ENCODE peak calls at places on chromosomes 11 and 22, in four cellular contexts. A is GM12878, B is GM12891, C is K562. I is an unnamed sample.

GRCh38 chr22:32660292-32660691 is 141.2 kb upstream of the TIMP3 start:
- DNase-seq in A (no peak), B (peak; percentile 63), C (peak; percentile 69), I (peak; percentile 83)

GRCh38 chr11:106533046-106533445 is 455.6 kb downstream of the AASDHPPT start:
- DNase-seq in A (no peak), B (no peak), C (no peak), I (no peak)

GRCh38 chr11:46332093-46332567 is 15.1 kb upstream of the DGKZ start:
- DNase-seq in A (no peak), B (no peak), C (no peak), I (no peak)

GRCh38 chr11:76843916-76844315 is 16.8 kb upstream of the ACER3 start:
- DNase-seq in A (no peak), B (no peak), C (peak; percentile 22), I (no peak)

GRCh38 chr11:1746516-1746931 is 3.9 kb downstream of the IFITM10 start:
- DNase-seq in A (no peak), B (no peak), C (no peak), I (peak; percentile 50)

GRCh38 chr22:22848364-22848866 is 39.2 kb upstream of the IGLL5 start:
- DNase-seq in A (no peak), B (no peak), C (peak; percentile 100), I (peak; percentile 31)

GRCh38 chr11:28836285-28837081 is 728.3 kb downstream of the METTL15 start:
- DNase-seq in A (no peak), B (no peak), C (no peak), I (no peak)

GRCh38 chr22:19291218-19291579 is 320 bp downstream of the CLTCL1 start:
- DNase-seq in A (no peak), B (peak; percentile 21), C (peak; percentile 89), I (no peak)

GRCh38 chr22:36220457-36220921 is 18.8 kb downstream of the APOL2 start:
- DNase-seq in A (no peak), B (no peak), C (no peak), I (no peak)

GRCh38 chr11:61129608-61130523 is 27.6 kb downstream of the CD5 start:
- DNase-seq in A (peak; percentile 44), B (peak; percentile 100), C (peak; percentile 94), I (peak; percentile 79)

GRCh38 chr11:129061466-129062194 is 119.0 kb upstream of the TP53AIP1 start:
- DNase-seq in A (no peak), B (no peak), C (no peak), I (no peak)

GRCh38 chr11:126355926-126356897 is 726 bp downstream of the ST3GAL4 start:
- DNase-seq in A (no peak), B (peak; percentile 44), C (no peak), I (peak; percentile 61)

GRCh38 chr11:60214386-60214785 is 28.6 kb downstream of the MS4A4E start:
- DNase-seq in A (no peak), B (no peak), C (no peak), I (no peak)

GRCh38 chr11:72814831-72815618 is 814 bp downstream of the ATG16L2 start:
- DNase-seq in A (no peak), B (no peak), C (peak; percentile 71), I (peak; percentile 63)

GRCh38 chr11:122102426-122102825 is 13.6 kb downstream of the BLID start:
- DNase-seq in A (no peak), B (no peak), C (no peak), I (no peak)

GRCh38 chr22:34851918-34852662 is 213.9 kb upstream of the ISX start:
- DNase-seq in A (no peak), B (no peak), C (no peak), I (no peak)

GRCh38 chr11:57761301-57762234 is at the start of gene CTNND1:
- DNase-seq in A (peak; percentile 77), B (peak; percentile 49), C (peak; percentile 68), I (no peak)

GRCh38 chr22:35312198-35313059 is 12.7 kb downstream of the TOM1 start:
- DNase-seq in A (no peak), B (no peak), C (no peak), I (no peak)

GRCh38 chr22:24426859-24427499 is 420 bp upstream of the ADORA2A start:
- DNase-seq in A (no peak), B (no peak), C (no peak), I (no peak)

GRCh38 chr11:118193910-118194566 is 17.6 kb upstream of the SCN2B start:
- DNase-seq in A (no peak), B (no peak), C (no peak), I (no peak)

GRCh38 chr22:22812031-22812905 is 75.3 kb upstream of the IGLL5 start:
- DNase-seq in A (no peak), B (no peak), C (no peak), I (no peak)

GRCh38 chr22:35517769-35518530 is 22.7 kb upstream of the RASD2 start:
- DNase-seq in A (no peak), B (no peak), C (no peak), I (no peak)

GRCh38 chr22:20107951-20108756 is 7.8 kb upstream of the RANBP1 start:
- DNase-seq in A (no peak), B (no peak), C (no peak), I (no peak)

GRCh38 chr11:31927982-31928381 is 116.9 kb upstream of the PAX6 start:
- DNase-seq in A (no peak), B (no peak), C (no peak), I (no peak)

GRCh38 chr11:70063555-70063954 is 14.6 kb upstream of the ANO1 start:
- DNase-seq in A (no peak), B (no peak), C (no peak), I (no peak)

GRCh38 chr11:31262761-31263160 is 106.8 kb downstream of the DCDC1 start:
- DNase-seq in A (no peak), B (no peak), C (no peak), I (no peak)

GRCh38 chr11:74371269-74372039 is 26.8 kb downstream of the PGM2L1 start:
- DNase-seq in A (no peak), B (no peak), C (no peak), I (no peak)

GRCh38 chr22:40094449-40094848 is 83.3 kb upstream of the TNRC6B start:
- DNase-seq in A (peak; percentile 15), B (no peak), C (no peak), I (no peak)

GRCh38 chr11:117610901-117611300 is 186.1 kb downstream of the DSCAML1 start:
- DNase-seq in A (no peak), B (no peak), C (no peak), I (no peak)

GRCh38 chr11:11171285-11171684 is 181.8 kb downstream of the CSNK2A3 start:
- DNase-seq in A (no peak), B (no peak), C (no peak), I (no peak)

GRCh38 chr11:125108469-125108868 is 3.0 kb downstream of the TMEM218 start:
- DNase-seq in A (no peak), B (no peak), C (no peak), I (no peak)

GRCh38 chr22:20237480-20238440 is 30.4 kb downstream of the RTN4R start:
- DNase-seq in A (no peak), B (peak; percentile 72), C (no peak), I (peak; percentile 22)

GRCh38 chr11:2916114-2916891 is 12.9 kb downstream of the PHLDA2 start:
- DNase-seq in A (no peak), B (no peak), C (no peak), I (no peak)

GRCh38 chr11:2915473-2915872 is 13.7 kb downstream of the PHLDA2 start:
- DNase-seq in A (no peak), B (no peak), C (no peak), I (no peak)

GRCh38 chr11:2913776-2914474 is 15.3 kb downstream of the PHLDA2 start:
- DNase-seq in A (no peak), B (no peak), C (no peak), I (no peak)

GRCh38 chr11:2913029-2913431 is 16.2 kb downstream of the PHLDA2 start:
- DNase-seq in A (no peak), B (no peak), C (peak; percentile 35), I (no peak)

GRCh38 chr11:2914475-2915195 is 14.6 kb downstream of the PHLDA2 start:
- DNase-seq in A (no peak), B (no peak), C (no peak), I (no peak)
- TF ChIP-seq SPI1 in A (no peak), B (no peak), C (no peak), I (no peak)

DNA sequence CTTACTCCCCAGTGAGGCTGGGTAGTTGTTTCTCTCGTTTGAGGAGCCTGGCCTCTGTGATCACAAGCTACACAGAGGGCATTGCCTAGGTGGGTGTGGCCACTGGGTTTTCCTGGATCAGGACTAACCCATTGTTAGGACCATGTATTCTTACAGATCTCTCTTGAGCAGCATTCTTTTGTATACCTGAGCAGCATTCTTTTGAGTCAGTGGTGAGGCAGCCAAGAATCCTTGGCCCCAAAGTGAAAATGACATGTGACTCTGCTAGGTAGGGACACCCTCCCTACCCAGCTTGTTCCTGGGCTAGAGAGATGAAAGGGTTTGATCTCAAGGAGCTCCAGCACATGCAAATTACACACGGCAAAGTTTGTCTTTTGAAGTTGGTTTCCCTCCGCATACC is 55.1 kb upstream of the HORMAD2 start:
- DNase-seq in A (no peak), B (no peak), C (no peak), I (no peak)
- TF ChIP-seq SPI1 in A (no peak), B (no peak), C (no peak), I (no peak)

DNA sequence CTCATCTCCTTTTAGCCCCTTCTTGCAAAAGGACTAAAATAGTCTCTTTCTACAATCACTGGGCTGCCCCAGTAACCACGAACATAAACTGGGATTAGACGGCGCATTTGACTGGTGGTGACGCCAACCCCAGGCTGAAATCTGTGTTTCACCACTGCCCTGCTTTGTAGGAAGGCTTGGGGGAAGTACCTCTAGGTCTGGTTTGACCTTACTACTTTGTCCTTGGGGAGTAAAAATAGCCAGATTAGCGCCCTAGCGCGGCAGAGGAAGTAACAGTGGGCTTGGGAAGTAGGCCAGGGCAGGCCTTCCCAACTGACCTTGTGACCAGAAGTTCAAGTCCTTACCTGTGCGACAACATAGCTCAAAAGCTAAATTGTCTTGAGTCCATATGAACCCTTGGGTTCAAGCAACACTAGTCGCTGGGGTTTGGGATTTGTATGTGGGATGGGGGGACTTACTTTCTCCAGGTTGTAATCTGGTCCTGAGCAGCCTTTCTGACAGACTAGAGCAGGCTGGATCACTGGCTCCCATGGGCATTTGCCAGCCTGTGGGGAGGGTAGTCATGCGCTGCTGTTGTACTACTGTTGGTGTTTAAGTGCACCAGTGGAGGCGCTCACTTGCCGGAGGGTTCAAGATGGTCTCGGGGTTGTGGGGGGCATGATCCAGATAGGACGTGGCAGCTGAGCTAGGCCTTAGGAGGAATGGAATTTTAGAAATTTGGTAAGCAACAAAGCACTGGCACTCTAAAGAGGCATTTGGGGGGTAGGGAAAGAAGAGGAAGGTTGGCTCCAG is 953 bp upstream of the PACS1 start:
- DNase-seq in A (no peak), B (no peak), C (no peak), I (peak; percentile 57)
- TF ChIP-seq SPI1 in A (no peak), B (no peak), C (peak; percentile 64), I (no peak)

DNA sequence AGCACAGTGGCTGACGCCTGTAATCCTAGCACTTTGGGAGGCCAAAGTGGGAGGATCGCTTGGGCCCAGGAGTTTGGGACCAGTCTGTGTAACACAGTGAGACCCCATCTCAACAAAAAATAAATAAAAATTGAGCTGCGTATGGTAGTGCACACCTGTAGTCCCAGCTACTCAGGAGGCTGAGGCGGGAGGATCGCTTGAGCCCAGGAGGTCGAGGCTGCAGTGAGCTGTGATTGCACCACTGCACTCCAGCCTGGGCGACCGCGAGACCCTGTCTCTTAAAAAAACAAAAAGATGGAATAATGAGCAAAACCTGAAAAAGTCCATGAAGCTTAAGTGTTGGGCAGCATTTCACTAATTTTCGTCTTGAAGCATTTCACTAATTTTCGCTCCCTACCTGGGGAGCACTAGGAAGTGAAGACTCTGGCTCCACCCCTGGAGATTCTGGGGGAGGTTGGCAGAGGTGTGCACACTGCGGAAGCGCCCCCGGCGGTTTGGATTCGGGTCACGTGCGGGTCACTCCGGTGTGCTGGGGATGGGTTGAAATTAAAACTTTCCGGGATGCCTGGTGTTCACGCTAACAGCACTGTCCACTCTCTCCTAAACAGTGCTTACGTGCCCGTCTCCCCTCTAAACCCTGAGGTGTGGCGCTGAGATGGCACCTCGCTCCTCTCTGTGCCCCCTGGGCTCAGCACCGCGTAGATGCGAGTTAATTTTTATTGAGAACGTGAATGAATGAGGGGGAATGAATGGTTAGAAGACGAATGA is 905 bp upstream of the NAA40 start:
- DNase-seq in A (no peak), B (no peak), C (peak; percentile 71), I (peak; percentile 24)
- TF ChIP-seq SPI1 in A (no peak), B (no peak), C (no peak), I (no peak)

I was measured in HL-60.